ENCODE peak calls at places on chromosomes 13 and 19, in five cellular contexts. Y, Z, O, Q and L are unnamed samples.
A peak's percentile ranks its signal among the peaks of the same experiment; 100 is the strongest.

GRCh38 chr13:111132948-111133347 is 17.8 kb downstream of the ARHGEF7 start:
- DNase-seq in Z (no peak), Y (no peak), Q (no peak), O (no peak), L (no peak)

GRCh38 chr19:35404879-35405622 is 34.2 kb downstream of the GPR42 start:
- DNase-seq in Z (peak; percentile 5), Q (peak; percentile 31), O (peak; percentile 58), Y (peak; percentile 52), L (peak; percentile 90)

GRCh38 chr13:77714119-77714755 is 16.8 kb downstream of the SLAIN1 start:
- DNase-seq in Z (no peak), O (no peak), Q (no peak), Y (no peak), L (no peak)

GRCh38 chr19:10885241-10886169 is 14.2 kb downstream of the CARM1 start:
- DNase-seq in O (no peak), Y (no peak), Q (no peak), Z (no peak), L (no peak)

GRCh38 chr13:72437458-72437857 is 290.0 kb downstream of the MZT1 start:
- DNase-seq in Y (no peak), O (no peak), Z (peak; percentile 29), Q (peak; percentile 28), L (peak; percentile 37)

GRCh38 chr13:31957772-31958171 is 73.8 kb upstream of the FRY start:
- DNase-seq in Q (no peak), Y (no peak), O (no peak), Z (no peak), L (no peak)

GRCh38 chr13:70394149-70394548 is 285.9 kb upstream of the KLHL1 start:
- DNase-seq in Q (no peak), Z (no peak), O (no peak), Y (no peak), L (no peak)

GRCh38 chr19:42683917-42684513 is 56.3 kb downstream of the PSG3 start:
- DNase-seq in Z (no peak), Y (no peak), Q (peak; percentile 24), O (no peak), L (peak; percentile 10)

GRCh38 chr13:61685683-61686013 is 270.0 kb upstream of the PCDH20 start:
- DNase-seq in Y (no peak), Q (no peak), Z (no peak), O (no peak), L (no peak)

GRCh38 chr13:39655041-39655568 is 357 bp upstream of the COG6 start:
- DNase-seq in Z (no peak), O (no peak), Q (no peak), Y (no peak), L (no peak)

GRCh38 chr13:93767231-93767916 is 540.8 kb downstream of the GPC6 start:
- DNase-seq in Z (no peak), Y (no peak), O (no peak), Q (no peak), L (no peak)

GRCh38 chr19:3296446-3296845 is 69.9 kb upstream of the NFIC start:
- DNase-seq in O (no peak), Q (no peak), Z (no peak), Y (no peak), L (no peak)

GRCh38 chr19:18306903-18307681 is 15.8 kb downstream of the LSM4 start:
- DNase-seq in O (no peak), Y (no peak), Q (no peak), Z (no peak), L (no peak)

GRCh38 chr13:65505941-65506340 is 1724.2 kb downstream of the PCDH9 start:
- DNase-seq in Y (no peak), Q (no peak), O (no peak), Z (no peak), L (no peak)

GRCh38 chr19:45211751-45212381 is 33.3 kb downstream of the BLOC1S3 start:
- DNase-seq in Y (no peak), Q (no peak), Z (no peak), O (no peak), L (no peak)

GRCh38 chr13:43665388-43665787 is 121.4 kb downstream of the ENOX1 start:
- DNase-seq in O (no peak), Y (no peak), Q (no peak), Z (no peak), L (no peak)